ENCODE peak calls at places on chromosomes 2 and 18, in six cellular contexts. R is ovary, G is heart left ventricle, S is erythroblast, U is NB4, I is adrenal gland. N is an unnamed sample.

GRCh38 chr2:150133623-150134022 is 353.8 kb downstream of the RND3 start:
- DNase-seq in U (peak; percentile 64), G (no peak), I (peak; percentile 9), S (no peak), R (no peak), N (no peak)

GRCh38 chr2:147665035-147665434 is 179.8 kb upstream of the ACVR2A start:
- DNase-seq in S (no peak), G (no peak), I (peak; percentile 14), U (no peak), R (no peak), N (no peak)

GRCh38 chr2:186486651-186487647 is 889 bp downstream of the ZC3H15 start:
- DNase-seq in S (peak; percentile 83), R (no peak), G (no peak), U (peak; percentile 40), I (no peak), N (no peak)

GRCh38 chr18:47204908-47205522 is 28.9 kb upstream of the IER3IP1 start:
- DNase-seq in I (peak; percentile 70), R (no peak), S (peak; percentile 76), U (peak; percentile 37), G (no peak), N (peak; percentile 48)

GRCh38 chr18:77000527-77000926 is 132.1 kb downstream of the MBP start:
- DNase-seq in S (peak; percentile 72), G (peak; percentile 50), U (peak; percentile 56), I (peak; percentile 52), R (peak; percentile 63), N (peak; percentile 71)

GRCh38 chr2:26483957-26484565 is 6.1 kb upstream of the OTOF start:
- DNase-seq in S (no peak), R (peak; percentile 52), I (peak; percentile 84), U (no peak), G (no peak), N (peak; percentile 56)

GRCh38 chr2:43169987-43170732 is 56.2 kb downstream of the ZFP36L2 start:
- DNase-seq in G (no peak), S (peak; percentile 87), R (no peak), I (no peak), U (peak; percentile 85), N (no peak)

GRCh38 chr2:166419616-166419934 is 43.8 kb upstream of the SCN9A start:
- DNase-seq in G (no peak), I (no peak), U (peak; percentile 20), R (no peak), S (peak; percentile 37), N (no peak)

GRCh38 chr18:12702221-12703095 is at the start of the genes CEP76 and PSMG2:
- DNase-seq in G (peak; percentile 93), S (peak; percentile 97), R (peak; percentile 89), U (peak; percentile 95), I (peak; percentile 91), N (peak; percentile 93)

GRCh38 chr2:180962727-180963312 is 17.6 kb upstream of the UBE2E3 start:
- DNase-seq in R (no peak), U (no peak), G (no peak), S (no peak), I (no peak), N (no peak)

GRCh38 chr18:12015697-12016062 is 34.4 kb downstream of the IMPA2 start:
- DNase-seq in I (peak; percentile 30), S (no peak), R (no peak), G (no peak), U (no peak), N (no peak)

GRCh38 chr2:197145471-197146056 is 165.0 kb downstream of the ANKRD44 start:
- DNase-seq in G (no peak), I (no peak), R (no peak), U (peak; percentile 93), S (no peak), N (no peak)

GRCh38 chr2:198641161-198641560 is 816.6 kb downstream of the SATB2 start:
- DNase-seq in S (no peak), I (no peak), G (no peak), R (no peak), U (no peak), N (no peak)

GRCh38 chr2:188765522-188765921 is 208.7 kb upstream of the COL3A1 start:
- DNase-seq in S (no peak), I (no peak), R (no peak), U (peak; percentile 27), G (no peak), N (no peak)

GRCh38 chr2:939936-940620 is 10.6 kb upstream of the SNTG2 start:
- DNase-seq in S (no peak), R (no peak), I (no peak), U (no peak), G (no peak), N (no peak)

GRCh38 chr2:223488814-223489213 is 113.3 kb downstream of the SCG2 start:
- DNase-seq in R (no peak), I (peak; percentile 32), G (no peak), U (peak; percentile 43), S (peak; percentile 1), N (no peak)

GRCh38 chr18:36153203-36153602 is 23.5 kb downstream of the ELP2 start:
- DNase-seq in G (no peak), S (no peak), U (no peak), I (no peak), R (no peak), N (no peak)

GRCh38 chr18:36153771-36154170 is 24.1 kb downstream of the ELP2 start:
- DNase-seq in S (no peak), I (no peak), U (no peak), R (no peak), G (no peak), N (peak; percentile 31)

GRCh38 chr18:36152781-36153180 is 23.1 kb downstream of the ELP2 start:
- DNase-seq in R (no peak), I (no peak), S (no peak), U (no peak), G (no peak), N (no peak)

DNA sequence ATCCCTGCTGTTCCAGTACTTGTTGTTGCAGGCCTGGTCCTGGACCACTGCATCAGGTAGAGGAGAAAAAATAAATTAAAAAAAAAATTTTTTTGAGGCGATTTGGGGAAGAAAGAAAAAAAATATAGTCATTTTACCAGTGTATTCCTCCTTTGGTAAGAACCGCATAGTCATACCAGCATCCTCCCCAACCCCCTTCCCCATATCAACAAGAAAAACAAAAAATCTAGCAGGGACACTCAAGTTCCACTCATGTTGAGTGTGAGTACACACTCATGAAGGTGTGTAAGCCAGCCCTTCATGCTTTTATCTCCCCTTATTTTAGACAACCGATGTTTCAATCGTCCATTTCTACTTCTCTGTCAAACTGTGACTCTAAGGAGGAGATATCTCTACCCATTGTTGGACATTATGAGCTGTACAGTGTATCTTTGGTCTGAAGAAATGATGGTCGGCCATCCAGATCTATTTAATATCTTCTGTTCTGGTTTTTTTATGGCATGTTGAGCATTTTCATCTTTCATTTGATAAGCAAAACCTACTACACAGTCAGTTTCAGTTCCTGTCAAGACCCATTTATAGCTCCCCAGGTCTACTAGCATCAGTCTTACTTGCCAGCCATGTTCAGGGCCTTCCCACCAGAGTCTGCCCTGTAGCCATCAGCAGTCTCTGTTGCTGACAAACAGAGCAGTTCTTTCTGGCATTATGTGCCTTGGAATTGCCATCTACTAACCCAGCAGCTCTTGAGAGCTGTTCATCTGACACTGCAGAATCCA is 20.0 kb downstream of the ELP2 start:
- DNase-seq in G (no peak), I (no peak), U (no peak), S (no peak), R (no peak), N (no peak)
- TF ChIP-seq POLR2A in G (no peak), I (no peak), U (no peak), S (no peak), R (no peak), N (no peak)

GRCh38 chr18:48641981-48642380 is 103.2 kb downstream of the CTIF start:
- DNase-seq in R (no peak), G (no peak), S (no peak), I (no peak), U (no peak), N (no peak)

GRCh38 chr18:48645427-48646002 is 106.7 kb downstream of the CTIF start:
- DNase-seq in S (no peak), U (no peak), I (no peak), G (no peak), R (no peak), N (no peak)

GRCh38 chr18:48642503-48642902 is 103.7 kb downstream of the CTIF start:
- DNase-seq in S (no peak), U (no peak), R (no peak), G (no peak), I (no peak), N (no peak)

GRCh38 chr18:48644029-48644428 is 105.2 kb downstream of the CTIF start:
- DNase-seq in I (no peak), G (no peak), U (no peak), S (no peak), R (no peak), N (no peak)

GRCh38 chr18:48643262-48643661 is 104.4 kb downstream of the CTIF start:
- DNase-seq in U (no peak), S (no peak), G (no peak), I (no peak), R (no peak), N (no peak)
- TF ChIP-seq POLR2A in U (no peak), S (no peak), G (no peak), I (no peak), R (no peak), N (no peak)

DNA sequence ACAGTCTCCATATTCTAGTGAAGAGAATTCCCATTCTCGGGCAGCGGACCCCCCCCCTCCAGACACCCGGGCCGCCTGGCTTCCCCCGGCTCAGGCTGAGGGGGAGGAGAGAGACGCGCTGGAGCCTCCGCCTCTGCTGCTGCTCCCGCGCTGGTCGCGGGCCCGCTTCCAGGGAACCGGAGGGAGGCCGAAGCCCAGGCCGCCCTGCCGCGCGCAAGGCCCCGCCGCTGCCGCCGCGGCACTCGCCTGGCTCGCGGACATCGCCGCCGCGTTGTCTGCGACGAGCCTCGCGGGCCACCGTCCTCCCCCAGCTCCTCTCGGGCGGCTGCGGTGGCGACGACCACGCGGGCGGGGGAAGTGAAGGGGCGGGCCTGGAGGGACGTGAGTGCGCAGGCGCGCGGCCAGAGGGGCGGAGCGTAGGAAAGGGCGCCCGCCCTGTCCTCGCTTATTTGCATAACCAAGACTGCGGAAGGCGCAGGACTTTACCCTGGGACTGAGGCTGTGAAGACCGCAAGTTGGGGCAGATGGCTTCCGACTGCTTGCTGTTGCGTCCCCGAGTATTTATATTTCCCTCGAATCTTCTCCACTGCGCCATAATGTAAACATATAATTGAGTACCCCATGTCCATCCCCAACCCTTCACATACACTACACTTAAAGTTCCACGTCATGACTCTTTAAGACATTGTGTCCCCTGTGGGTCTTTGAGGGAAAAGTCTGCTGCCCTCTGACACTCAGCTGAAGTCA is at the start of gene ARL5A:
- DNase-seq in I (peak; percentile 96), R (peak; percentile 97), G (peak; percentile 96), S (peak; percentile 99), U (peak; percentile 99), N (peak; percentile 96)
- TF ChIP-seq POLR2A in I (peak; percentile 67), R (peak; percentile 77), G (no peak), S (peak; percentile 95), U (peak; percentile 95), N (no peak)

GRCh38 chr2:230976671-230977171 is 19.2 kb upstream of the SPATA3 start:
- DNase-seq in S (no peak), R (no peak), I (no peak), G (no peak), U (peak; percentile 74), N (no peak)

GRCh38 chr2:230975927-230976326 is 20.0 kb upstream of the SPATA3 start:
- DNase-seq in R (no peak), G (no peak), U (no peak), S (no peak), I (no peak), N (no peak)

GRCh38 chr2:230972046-230972445 is 23.9 kb upstream of the SPATA3 start:
- DNase-seq in G (no peak), R (no peak), U (no peak), S (no peak), I (no peak), N (no peak)

GRCh38 chr2:230969673-230970015 is 26.3 kb upstream of the SPATA3 start:
- DNase-seq in I (no peak), U (no peak), R (no peak), G (no peak), S (no peak), N (no peak)

GRCh38 chr2:230974096-230974913 is 21.6 kb upstream of the SPATA3 start:
- DNase-seq in R (no peak), I (no peak), G (no peak), S (no peak), U (peak; percentile 85), N (no peak)
- TF ChIP-seq POLR2A in R (no peak), I (no peak), G (no peak), S (no peak), U (no peak), N (no peak)

N was measured in testis.